ENCODE peak calls at places on chromosomes 2 and 18, in six cellular contexts. One of them, this sample, is unnamed. For H3K9me3, the result is how much of the 10 kb centered on the place peaks cover.

GRCh38 chr2:230910546-230911135 is 14.4 kb downstream of the GPR55 start:
- DNase-seq in body of pancreas: no peak
- DNase-seq in PC-9: no peak
- DNase-seq in heart right ventricle: no peak
- DNase-seq in right lobe of liver: no peak
- DNase-seq in endothelial cell of umbilical vein: no peak
- DNase-seq in this sample: no peak

GRCh38 chr2:240573071-240573515 is 4.8 kb downstream of the RNPEPL1 start:
- DNase-seq in body of pancreas: no peak
- DNase-seq in PC-9: no peak
- DNase-seq in heart right ventricle: peak
- DNase-seq in endothelial cell of umbilical vein: no peak
- DNase-seq in right lobe of liver: peak
- DNase-seq in this sample: no peak

GRCh38 chr2:190698895-190699294 is 50.0 kb downstream of the NAB1 start:
- DNase-seq in right lobe of liver: no peak
- DNase-seq in endothelial cell of umbilical vein: no peak
- DNase-seq in heart right ventricle: no peak
- DNase-seq in body of pancreas: no peak
- DNase-seq in PC-9: no peak
- DNase-seq in this sample: no peak

GRCh38 chr2:54122939-54123338 is 7.5 kb downstream of the ACYP2 start:
- DNase-seq in heart right ventricle: no peak
- DNase-seq in endothelial cell of umbilical vein: no peak
- DNase-seq in right lobe of liver: no peak
- DNase-seq in PC-9: peak
- DNase-seq in body of pancreas: no peak
- DNase-seq in this sample: no peak

GRCh38 chr2:211948932-211949331 is 589.7 kb downstream of the ERBB4 start:
- DNase-seq in right lobe of liver: no peak
- DNase-seq in PC-9: no peak
- DNase-seq in body of pancreas: no peak
- DNase-seq in endothelial cell of umbilical vein: no peak
- DNase-seq in heart right ventricle: no peak
- DNase-seq in this sample: no peak

GRCh38 chr2:171289938-171290480 is 129.3 kb upstream of the TLK1 start:
- DNase-seq in PC-9: no peak
- DNase-seq in endothelial cell of umbilical vein: no peak
- DNase-seq in body of pancreas: no peak
- DNase-seq in right lobe of liver: no peak
- DNase-seq in heart right ventricle: no peak
- DNase-seq in this sample: no peak

GRCh38 chr2:143217512-143218136 is 88.4 kb downstream of the ARHGAP15 start:
- DNase-seq in endothelial cell of umbilical vein: no peak
- DNase-seq in right lobe of liver: no peak
- DNase-seq in heart right ventricle: no peak
- DNase-seq in body of pancreas: no peak
- DNase-seq in PC-9: no peak
- DNase-seq in this sample: no peak

GRCh38 chr2:157722580-157723234 is 94.0 kb upstream of the ACVR1C start:
- DNase-seq in body of pancreas: no peak
- DNase-seq in heart right ventricle: no peak
- DNase-seq in PC-9: no peak
- DNase-seq in right lobe of liver: no peak
- DNase-seq in endothelial cell of umbilical vein: peak
- DNase-seq in this sample: no peak

GRCh38 chr2:118089015-118089800 is 937 bp downstream of the INSIG2 start:
- DNase-seq in body of pancreas: peak
- DNase-seq in right lobe of liver: peak
- DNase-seq in heart right ventricle: no peak
- DNase-seq in PC-9: peak
- DNase-seq in endothelial cell of umbilical vein: peak
- DNase-seq in this sample: no peak

GRCh38 chr2:28399289-28399688 is 6.6 kb downstream of the FOSL2 start:
- DNase-seq in PC-9: no peak
- DNase-seq in heart right ventricle: no peak
- DNase-seq in body of pancreas: no peak
- DNase-seq in right lobe of liver: no peak
- DNase-seq in endothelial cell of umbilical vein: no peak
- DNase-seq in this sample: no peak

GRCh38 chr2:42200534-42201227 is 31.5 kb downstream of the EML4 start:
- DNase-seq in heart right ventricle: no peak
- DNase-seq in body of pancreas: no peak
- DNase-seq in PC-9: no peak
- DNase-seq in right lobe of liver: no peak
- DNase-seq in endothelial cell of umbilical vein: peak
- DNase-seq in this sample: no peak

GRCh38 chr2:62992561-62992960 is 58.1 kb upstream of the OTX1 start:
- DNase-seq in PC-9: no peak
- DNase-seq in endothelial cell of umbilical vein: no peak
- DNase-seq in right lobe of liver: no peak
- DNase-seq in body of pancreas: no peak
- DNase-seq in heart right ventricle: no peak
- DNase-seq in this sample: no peak

GRCh38 chr18:45871655-45872054 is 46.2 kb downstream of the SIGLEC15 start:
- DNase-seq in body of pancreas: no peak
- DNase-seq in endothelial cell of umbilical vein: no peak
- DNase-seq in heart right ventricle: no peak
- DNase-seq in PC-9: peak
- DNase-seq in right lobe of liver: no peak
- DNase-seq in this sample: no peak

GRCh38 chr18:66271927-66272326 is 332.0 kb downstream of the CDH19 start:
- DNase-seq in right lobe of liver: no peak
- DNase-seq in body of pancreas: no peak
- DNase-seq in PC-9: no peak
- DNase-seq in endothelial cell of umbilical vein: no peak
- DNase-seq in heart right ventricle: no peak
- DNase-seq in this sample: no peak
- H3K27ac ChIP-seq in right lobe of liver: no peak
- H3K27ac ChIP-seq in body of pancreas: no peak
- H3K27ac ChIP-seq in PC-9: no peak
- H3K27ac ChIP-seq in endothelial cell of umbilical vein: no peak
- H3K27ac ChIP-seq in heart right ventricle: no peak
- H3K27ac ChIP-seq in this sample: no peak

GRCh38 chr2:156065912-156066311 is 266.6 kb downstream of the NR4A2 start:
- DNase-seq in endothelial cell of umbilical vein: no peak
- DNase-seq in PC-9: no peak
- DNase-seq in body of pancreas: peak
- DNase-seq in heart right ventricle: no peak
- DNase-seq in right lobe of liver: no peak
- DNase-seq in this sample: no peak
- TF ChIP-seq CTCF in endothelial cell of umbilical vein: no peak
- TF ChIP-seq CTCF in PC-9: peak
- TF ChIP-seq CTCF in body of pancreas: peak
- TF ChIP-seq CTCF in heart right ventricle: no peak
- TF ChIP-seq CTCF in right lobe of liver: peak
- TF ChIP-seq CTCF in this sample: no peak

DNA sequence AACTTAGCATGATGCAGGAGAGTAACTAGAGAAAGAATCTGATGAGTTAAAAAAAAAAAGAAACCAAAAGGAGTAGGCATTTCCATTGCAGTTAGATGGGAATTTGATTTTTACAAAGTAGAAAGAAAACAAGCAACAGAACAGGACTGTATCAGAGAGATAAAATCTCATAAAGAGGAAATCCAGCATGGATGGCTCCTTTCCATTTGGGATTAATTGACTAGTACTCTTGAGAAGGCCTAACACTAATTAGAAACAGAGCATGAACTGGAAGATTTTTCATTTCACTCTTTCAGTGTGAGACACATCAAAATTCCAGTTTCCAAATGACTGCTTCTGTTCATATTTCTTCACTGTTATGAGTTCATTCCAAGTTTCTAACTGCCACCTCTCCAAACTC is 108.6 kb upstream of the PIEZO2 start:
- DNase-seq in body of pancreas: no peak
- DNase-seq in right lobe of liver: no peak
- DNase-seq in heart right ventricle: no peak
- DNase-seq in PC-9: no peak
- DNase-seq in endothelial cell of umbilical vein: no peak
- DNase-seq in this sample: no peak
- H3K9me3 ChIP-seq in body of pancreas: under half
- H3K9me3 ChIP-seq in right lobe of liver: under half
- H3K9me3 ChIP-seq in heart right ventricle: under half
- H3K9me3 ChIP-seq in PC-9: under half
- H3K9me3 ChIP-seq in endothelial cell of umbilical vein: under half
- H3K9me3 ChIP-seq in this sample: under half

GRCh38 chr2:71614976-71615768 is 161.8 kb downstream of the DYSF start:
- DNase-seq in body of pancreas: peak
- DNase-seq in heart right ventricle: peak
- DNase-seq in PC-9: no peak
- DNase-seq in endothelial cell of umbilical vein: peak
- DNase-seq in right lobe of liver: peak
- DNase-seq in this sample: no peak
- H3K27ac ChIP-seq in body of pancreas: peak
- H3K27ac ChIP-seq in heart right ventricle: peak
- H3K27ac ChIP-seq in PC-9: no peak
- H3K27ac ChIP-seq in endothelial cell of umbilical vein: peak
- H3K27ac ChIP-seq in right lobe of liver: peak
- H3K27ac ChIP-seq in this sample: no peak

DNA sequence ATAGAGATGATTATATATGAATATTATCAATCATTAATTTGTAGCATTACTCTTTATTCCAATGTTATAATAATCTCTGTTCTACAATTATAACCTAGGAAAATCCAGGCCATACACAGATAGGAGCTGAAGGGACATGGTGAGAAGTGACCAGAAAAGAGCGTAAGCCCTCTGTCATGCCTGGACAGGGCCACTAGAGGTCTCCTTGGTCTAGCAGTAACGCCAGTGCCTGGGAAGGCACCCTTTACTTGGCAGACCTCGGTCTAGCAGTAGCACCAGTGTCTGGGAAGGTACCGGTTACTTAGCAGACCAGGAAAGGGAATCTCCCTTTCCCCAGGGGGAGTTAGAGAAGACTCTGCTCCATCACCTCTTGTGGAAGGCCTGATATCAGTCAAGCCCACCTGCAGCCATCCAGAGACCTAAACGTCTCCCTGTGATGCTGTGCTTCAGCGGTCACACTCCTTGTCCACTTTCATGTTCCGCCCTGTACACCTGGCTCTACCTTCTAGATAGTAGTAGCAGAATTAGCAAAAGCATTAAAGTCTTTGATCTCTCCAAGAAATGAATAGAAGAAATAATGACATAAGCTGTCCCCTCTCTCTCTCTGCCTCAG is 447.5 kb upstream of the FSIP2 start:
- DNase-seq in PC-9: no peak
- DNase-seq in right lobe of liver: peak
- DNase-seq in body of pancreas: peak
- DNase-seq in endothelial cell of umbilical vein: peak
- DNase-seq in heart right ventricle: no peak
- DNase-seq in this sample: no peak
- TF ChIP-seq CTCF in PC-9: peak
- TF ChIP-seq CTCF in right lobe of liver: peak
- TF ChIP-seq CTCF in body of pancreas: peak
- TF ChIP-seq CTCF in endothelial cell of umbilical vein: peak
- TF ChIP-seq CTCF in heart right ventricle: peak
- TF ChIP-seq CTCF in this sample: peak

GRCh38 chr18:78543201-78543725 is 436.4 kb upstream of the SALL3 start:
- DNase-seq in PC-9: no peak
- DNase-seq in right lobe of liver: no peak
- DNase-seq in endothelial cell of umbilical vein: no peak
- DNase-seq in heart right ventricle: no peak
- DNase-seq in body of pancreas: no peak
- DNase-seq in this sample: no peak

GRCh38 chr18:78546281-78546680 is 433.3 kb upstream of the SALL3 start:
- DNase-seq in right lobe of liver: no peak
- DNase-seq in PC-9: no peak
- DNase-seq in body of pancreas: no peak
- DNase-seq in heart right ventricle: no peak
- DNase-seq in endothelial cell of umbilical vein: no peak
- DNase-seq in this sample: no peak

GRCh38 chr18:78538669-78539440 is 440.8 kb upstream of the SALL3 start:
- DNase-seq in PC-9: no peak
- DNase-seq in right lobe of liver: no peak
- DNase-seq in endothelial cell of umbilical vein: no peak
- DNase-seq in body of pancreas: no peak
- DNase-seq in heart right ventricle: no peak
- DNase-seq in this sample: no peak

GRCh38 chr18:78542204-78542603 is 437.4 kb upstream of the SALL3 start:
- DNase-seq in right lobe of liver: peak
- DNase-seq in PC-9: peak
- DNase-seq in heart right ventricle: peak
- DNase-seq in endothelial cell of umbilical vein: no peak
- DNase-seq in body of pancreas: peak
- DNase-seq in this sample: no peak

GRCh38 chr18:78540636-78541400 is 438.8 kb upstream of the SALL3 start:
- DNase-seq in endothelial cell of umbilical vein: no peak
- DNase-seq in body of pancreas: no peak
- DNase-seq in heart right ventricle: no peak
- DNase-seq in PC-9: no peak
- DNase-seq in right lobe of liver: no peak
- DNase-seq in this sample: no peak
- H3K9me3 ChIP-seq in endothelial cell of umbilical vein: under half
- H3K9me3 ChIP-seq in body of pancreas: under half
- H3K9me3 ChIP-seq in heart right ventricle: under half
- H3K9me3 ChIP-seq in PC-9: under half
- H3K9me3 ChIP-seq in right lobe of liver: under half
- H3K9me3 ChIP-seq in this sample: under half

GRCh38 chr2:71699428-71699827 is 246.1 kb downstream of the DYSF start:
- DNase-seq in body of pancreas: no peak
- DNase-seq in PC-9: no peak
- DNase-seq in endothelial cell of umbilical vein: no peak
- DNase-seq in heart right ventricle: no peak
- DNase-seq in right lobe of liver: no peak
- DNase-seq in this sample: no peak
- H3K27ac ChIP-seq in body of pancreas: no peak
- H3K27ac ChIP-seq in PC-9: no peak
- H3K27ac ChIP-seq in endothelial cell of umbilical vein: no peak
- H3K27ac ChIP-seq in heart right ventricle: no peak
- H3K27ac ChIP-seq in right lobe of liver: no peak
- H3K27ac ChIP-seq in this sample: no peak

GRCh38 chr18:27415495-27415894 is 230.4 kb upstream of the CHST9 start:
- DNase-seq in endothelial cell of umbilical vein: no peak
- DNase-seq in body of pancreas: no peak
- DNase-seq in PC-9: no peak
- DNase-seq in heart right ventricle: no peak
- DNase-seq in right lobe of liver: no peak
- DNase-seq in this sample: no peak
- TF ChIP-seq CTCF in endothelial cell of umbilical vein: no peak
- TF ChIP-seq CTCF in body of pancreas: no peak
- TF ChIP-seq CTCF in PC-9: no peak
- TF ChIP-seq CTCF in heart right ventricle: no peak
- TF ChIP-seq CTCF in right lobe of liver: no peak
- TF ChIP-seq CTCF in this sample: no peak

DNA sequence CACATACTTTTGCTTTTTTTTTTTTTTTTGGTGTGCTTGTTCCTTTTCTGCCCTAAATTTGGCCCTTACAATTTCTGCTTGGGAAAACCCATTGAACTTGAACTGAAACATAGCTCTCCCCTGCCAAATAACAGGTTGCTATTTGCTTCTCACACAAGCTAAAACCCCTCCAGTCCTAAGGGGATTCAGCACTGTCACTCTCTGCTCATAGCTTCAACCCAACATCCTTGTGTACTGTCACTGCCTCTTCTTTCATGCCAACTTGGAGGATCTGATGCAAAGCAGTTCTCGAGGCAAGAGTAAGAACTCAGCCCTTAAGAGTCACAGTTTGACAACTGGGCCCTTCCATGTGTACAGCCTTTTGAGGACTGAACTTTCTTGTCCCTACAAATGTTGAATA is 30.6 kb upstream of the NRP2 start:
- DNase-seq in heart right ventricle: no peak
- DNase-seq in PC-9: no peak
- DNase-seq in right lobe of liver: no peak
- DNase-seq in endothelial cell of umbilical vein: no peak
- DNase-seq in body of pancreas: no peak
- DNase-seq in this sample: no peak
- H3K9me3 ChIP-seq in heart right ventricle: under half
- H3K9me3 ChIP-seq in PC-9: under half
- H3K9me3 ChIP-seq in right lobe of liver: under half
- H3K9me3 ChIP-seq in endothelial cell of umbilical vein: under half
- H3K9me3 ChIP-seq in body of pancreas: under half
- H3K9me3 ChIP-seq in this sample: under half